ENCODE peak calls at places on chromosomes 7 and 10, in four cellular contexts. D, P, M and B are unnamed samples.

GRCh38 chr7:27822245-27822644 is 82.3 kb downstream of the TAX1BP1 start:
- DNase-seq in P (no peak), M (no peak), D (no peak), B (no peak)

GRCh38 chr10:34658934-34659333 is 156.2 kb downstream of the PARD3 start:
- DNase-seq in P (no peak), D (no peak), M (no peak), B (no peak)

GRCh38 chr10:126017961-126018560 is 121.7 kb downstream of the FANK1 start:
- DNase-seq in P (no peak), D (no peak), M (no peak), B (no peak)

GRCh38 chr10:115854740-115855435 is 418.1 kb downstream of the GFRA1 start:
- DNase-seq in D (no peak), M (no peak), P (no peak), B (no peak)

GRCh38 chr10:17235136-17235535 is 7.1 kb downstream of the VIM start:
- DNase-seq in D (no peak), M (no peak), P (no peak), B (no peak)

GRCh38 chr7:128410092-128410665 is 397 bp upstream of the IMPDH1 start:
- DNase-seq in D (no peak), P (peak), M (peak), B (no peak)

GRCh38 chr7:84144480-84144879 is 50.1 kb downstream of the SEMA3A start:
- DNase-seq in P (no peak), M (no peak), D (no peak), B (no peak)

GRCh38 chr10:117086545-117086944 is 51.5 kb downstream of the VAX1 start:
- DNase-seq in M (no peak), P (no peak), D (no peak), B (no peak)

GRCh38 chr10:126198681-126199080 is 189.6 kb downstream of the ADAM12 start:
- DNase-seq in M (no peak), P (no peak), D (no peak), B (no peak)

GRCh38 chr7:131556055-131556911 is at the start of gene PODXL:
- DNase-seq in D (no peak), P (peak), M (peak), B (peak)

GRCh38 chr10:133484818-133485217 is 31.1 kb downstream of the SCART1 start:
- DNase-seq in P (no peak), D (no peak), M (no peak), B (no peak)

GRCh38 chr10:132335189-132336063 is 3.4 kb downstream of the LRRC27 start:
- DNase-seq in P (peak), D (peak), M (no peak), B (no peak)

GRCh38 chr10:87705339-87705738 is 45.7 kb downstream of the PAPSS2 start:
- DNase-seq in D (no peak), M (no peak), P (no peak), B (no peak)

GRCh38 chr10:5291501-5292195 is 73.1 kb upstream of the UCN3 start:
- DNase-seq in D (no peak), P (peak), M (peak), B (no peak)

GRCh38 chr7:74134117-74134539 is 40.0 kb upstream of the EIF4H start:
- DNase-seq in M (no peak), D (no peak), P (no peak), B (no peak)

GRCh38 chr10:127407551-127407950 is 141.6 kb upstream of the NPS start:
- DNase-seq in D (no peak), P (no peak), M (no peak), B (no peak)

GRCh38 chr10:1153805-1154351 is 97.7 kb downstream of the WDR37 start:
- DNase-seq in P (no peak), M (no peak), D (no peak), B (no peak)

GRCh38 chr10:48792687-48793096 is 108.0 kb downstream of the WDFY4 start:
- DNase-seq in D (no peak), P (no peak), M (no peak), B (no peak)

GRCh38 chr10:110511734-110512449 is 14.2 kb downstream of the DUSP5 start:
- DNase-seq in M (no peak), D (no peak), P (no peak), B (no peak)

GRCh38 chr10:69851306-69851705 is 49.6 kb downstream of the COL13A1 start:
- DNase-seq in P (no peak), D (no peak), M (no peak), B (no peak)

GRCh38 chr7:99929730-99930053 is 272 bp upstream of the GJC3 start:
- DNase-seq in P (no peak), D (no peak), M (no peak), B (no peak)

GRCh38 chr7:26930845-26931244 is 66.5 kb upstream of the SKAP2 start:
- DNase-seq in D (no peak), M (no peak), P (no peak), B (no peak)

GRCh38 chr7:142053988-142054387 is 57.5 kb upstream of the MGAM2 start:
- DNase-seq in D (no peak), M (no peak), P (no peak), B (no peak)

GRCh38 chr7:36165802-36166201 is 12.7 kb downstream of the EEPD1 start:
- DNase-seq in P (no peak), D (no peak), M (no peak), B (no peak)

GRCh38 chr7:36165059-36165458 is 12.0 kb downstream of the EEPD1 start:
- DNase-seq in P (no peak), M (peak), D (no peak), B (no peak)

GRCh38 chr7:36161996-36162395 is 8.9 kb downstream of the EEPD1 start:
- DNase-seq in M (peak), P (no peak), D (no peak), B (no peak)

GRCh38 chr7:36171503-36171902 is 18.4 kb downstream of the EEPD1 start:
- DNase-seq in D (peak), M (no peak), P (no peak), B (no peak)

DNA sequence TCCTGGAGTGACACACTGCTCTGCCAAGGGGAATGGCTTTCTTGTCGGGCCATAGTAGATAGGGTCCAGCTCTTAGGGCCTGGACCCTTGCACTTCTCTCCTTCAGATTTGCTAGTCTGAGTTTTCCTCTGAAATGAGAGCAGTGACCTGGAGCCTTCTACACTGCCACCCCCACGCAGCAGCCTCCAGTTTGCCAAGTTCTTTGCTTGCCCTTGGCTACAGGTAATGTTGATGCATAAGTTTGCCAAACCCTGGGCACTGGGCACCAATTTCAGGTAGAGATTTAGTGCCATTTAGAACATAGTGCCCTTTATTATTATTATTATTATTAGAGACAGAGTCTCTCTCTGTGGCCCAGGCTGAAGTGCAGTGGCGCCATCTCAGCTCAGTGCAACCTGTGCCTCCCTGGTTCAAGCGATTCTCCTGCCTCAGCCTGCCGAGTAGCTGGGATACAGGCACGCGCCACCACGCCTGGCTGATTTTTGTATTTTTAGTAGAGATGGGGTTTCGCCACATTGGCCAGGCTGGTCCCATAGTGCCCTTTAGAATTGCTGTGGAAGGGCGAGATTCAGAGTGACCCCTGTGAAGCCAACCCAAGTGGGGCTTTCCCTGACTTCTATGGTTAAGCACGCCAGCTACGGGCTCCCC is 14.5 kb downstream of the EEPD1 start:
- DNase-seq in D (no peak), P (no peak), M (no peak), B (no peak)
- TF ChIP-seq SPI1 in D (no peak), P (no peak), M (no peak), B (no peak)

GRCh38 chr7:5692112-5692844 is 89.2 kb downstream of the RNF216 start:
- DNase-seq in P (no peak), M (no peak), D (no peak), B (no peak)

GRCh38 chr7:5692845-5693278 is 88.6 kb downstream of the RNF216 start:
- DNase-seq in M (no peak), D (no peak), P (no peak), B (no peak)

GRCh38 chr7:5695037-5695708 is 86.3 kb downstream of the RNF216 start:
- DNase-seq in D (peak), P (no peak), M (no peak), B (peak)

GRCh38 chr7:5694221-5694754 is 87.2 kb downstream of the RNF216 start:
- DNase-seq in M (no peak), P (no peak), D (no peak), B (no peak)

DNA sequence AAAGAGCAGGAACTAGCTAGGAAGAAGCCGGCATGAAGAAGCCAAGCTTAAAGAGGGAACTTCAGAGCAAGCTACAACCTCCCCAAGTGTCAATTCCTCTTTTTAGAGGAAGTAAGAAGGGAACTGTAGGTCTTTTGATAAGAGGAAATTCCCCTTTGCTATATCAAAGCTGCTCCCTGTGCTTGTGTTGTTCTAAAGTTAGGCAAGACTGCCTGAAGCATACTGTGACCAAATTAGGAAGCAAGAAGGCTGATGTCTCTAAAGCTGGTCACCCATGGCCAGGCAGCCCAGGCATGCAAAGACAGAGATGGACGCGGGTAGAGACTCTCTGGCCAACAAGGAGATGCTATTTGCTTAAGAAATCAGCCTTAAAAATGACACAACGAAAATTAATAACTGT is 87.9 kb downstream of the RNF216 start:
- DNase-seq in P (no peak), D (peak), M (peak), B (no peak)
- TF ChIP-seq POLR2AphosphoS5 in P (no peak), D (peak), M (no peak), B (peak)

GRCh38 chr7:157411580-157411979 is 74.8 kb downstream of the DNAJB6 start:
- DNase-seq in D (no peak), P (peak), M (no peak), B (no peak)
- TF ChIP-seq SPI1 in D (no peak), P (no peak), M (no peak), B (no peak)

GRCh38 chr7:70952311-70952710 is 179.6 kb upstream of the GALNT17 start:
- DNase-seq in M (no peak), D (no peak), P (no peak), B (no peak)
- TF ChIP-seq POLR2AphosphoS5 in M (no peak), D (no peak), P (no peak), B (no peak)

DNA sequence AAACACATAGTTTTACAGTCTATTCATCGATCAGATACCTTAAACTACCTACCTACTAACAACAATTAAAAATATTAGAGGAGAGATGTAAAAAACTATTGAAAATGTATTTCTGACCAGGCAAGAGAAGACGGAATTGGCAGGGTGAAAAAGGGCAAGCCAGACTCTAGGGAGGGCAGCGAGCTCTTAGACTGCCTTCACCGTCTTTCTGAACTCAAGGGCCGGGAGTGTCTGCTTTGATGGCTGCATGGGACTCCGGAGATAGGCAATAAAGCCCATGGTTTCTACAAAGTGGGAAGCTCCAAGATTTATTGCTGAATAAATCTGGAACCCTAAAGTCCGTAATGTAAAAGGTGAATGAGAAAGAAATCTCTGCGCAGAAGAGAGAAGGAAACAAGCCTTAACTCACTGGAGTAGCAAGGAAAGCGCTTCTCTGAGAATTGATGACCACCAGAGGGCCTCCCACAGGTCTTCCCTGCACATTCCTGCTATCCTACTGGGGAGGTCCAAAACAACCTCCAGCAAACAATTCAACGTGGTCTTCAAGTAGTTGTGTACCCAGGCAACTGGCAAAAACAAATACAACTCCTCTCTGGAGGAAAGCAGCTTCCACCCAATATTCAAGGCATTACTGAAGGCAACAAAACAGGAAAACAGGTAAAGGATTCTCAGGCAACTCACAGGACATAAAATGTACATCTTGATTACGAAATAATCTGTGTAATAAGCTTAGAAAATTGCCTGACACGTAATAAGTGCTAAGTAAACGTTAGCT is 181.3 kb downstream of the SDK1 start:
- DNase-seq in M (no peak), D (no peak), P (peak), B (no peak)
- TF ChIP-seq SPI1 in M (no peak), D (no peak), P (no peak), B (no peak)

GRCh38 chr10:79068562-79069324 is at the start of gene ZMIZ1:
- DNase-seq in M (no peak), D (no peak), P (peak), B (peak)
- TF ChIP-seq POLR2AphosphoS5 in M (no peak), D (no peak), P (peak), B (no peak)

GRCh38 chr7:3245721-3246120 is 55.3 kb upstream of the SDK1 start:
- DNase-seq in P (no peak), D (no peak), M (no peak), B (no peak)
- TF ChIP-seq SPI1 in P (no peak), D (no peak), M (no peak), B (no peak)

DNA sequence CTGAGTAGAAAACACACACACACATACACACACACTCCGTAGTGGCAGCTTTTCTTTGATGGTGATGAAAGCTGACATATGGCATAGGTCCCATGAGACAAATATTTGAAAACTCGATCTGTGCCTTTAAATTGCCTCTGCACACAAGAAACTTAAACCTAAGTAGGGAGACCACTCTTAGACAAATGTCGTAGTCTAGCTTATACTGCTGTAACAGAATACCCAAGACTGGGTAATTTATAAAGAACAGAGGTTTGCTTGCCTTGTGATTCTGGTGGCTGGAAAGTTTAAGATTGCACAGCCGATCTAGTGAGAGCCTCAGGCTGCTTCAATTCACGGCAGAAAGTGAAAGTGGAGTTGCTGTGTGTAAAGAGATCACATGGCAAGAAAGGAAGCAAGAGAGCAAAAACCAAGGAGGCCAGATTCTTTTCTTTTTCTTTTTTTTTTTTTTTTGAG is 489.4 kb upstream of the SORCS1 start:
- DNase-seq in D (peak), P (no peak), M (peak), B (no peak)
- TF ChIP-seq POLR2AphosphoS5 in D (no peak), P (no peak), M (no peak), B (no peak)

GRCh38 chr7:17806631-17807030 is 133.7 kb downstream of the SNX13 start:
- DNase-seq in M (no peak), P (no peak), D (no peak), B (no peak)

GRCh38 chr7:17807242-17807641 is 133.1 kb downstream of the SNX13 start:
- DNase-seq in P (peak), D (no peak), M (no peak), B (no peak)

GRCh38 chr7:17802056-17802455 is 138.2 kb downstream of the SNX13 start:
- DNase-seq in D (no peak), P (no peak), M (no peak), B (no peak)
- TF ChIP-seq SPI1 in D (no peak), P (no peak), M (no peak), B (no peak)